ENCODE peak calls at places on chromosome 1, in seven cellular contexts. One of them, this sample, is unnamed.

GRCh38 chr1:230167419-230167852 is 100.4 kb downstream of the GALNT2 start:
- DNase-seq in NCI-H748 treated with DMSO at 0.1 percent for 48 hours: no peak
- DNase-seq in fibroblast of the aortic adventitia: peak; percentile 45
- DNase-seq in kidney tubule cell: peak; percentile 73
- DNase-seq in AG09309: no peak
- DNase-seq in GM13976: peak; percentile 71
- DNase-seq in HT1080: peak; percentile 68
- DNase-seq in this sample: no peak

GRCh38 chr1:169003864-169004516 is 102.5 kb upstream of the ATP1B1 start:
- DNase-seq in NCI-H748 treated with DMSO at 0.1 percent for 48 hours: no peak
- DNase-seq in fibroblast of the aortic adventitia: peak; percentile 3
- DNase-seq in kidney tubule cell: peak; percentile 61
- DNase-seq in AG09309: no peak
- DNase-seq in GM13976: no peak
- DNase-seq in HT1080: peak; percentile 11
- DNase-seq in this sample: no peak

GRCh38 chr1:118294817-118295486 is 109.9 kb upstream of the SPAG17 start:
- DNase-seq in NCI-H748 treated with DMSO at 0.1 percent for 48 hours: no peak
- DNase-seq in fibroblast of the aortic adventitia: no peak
- DNase-seq in kidney tubule cell: no peak
- DNase-seq in AG09309: peak; percentile 2
- DNase-seq in GM13976: no peak
- DNase-seq in HT1080: no peak
- DNase-seq in this sample: no peak

GRCh38 chr1:7278045-7278444 is 492.8 kb downstream of the CAMTA1 start:
- DNase-seq in NCI-H748 treated with DMSO at 0.1 percent for 48 hours: peak; percentile 94
- DNase-seq in fibroblast of the aortic adventitia: no peak
- DNase-seq in kidney tubule cell: no peak
- DNase-seq in AG09309: no peak
- DNase-seq in GM13976: no peak
- DNase-seq in HT1080: no peak
- DNase-seq in this sample: no peak

GRCh38 chr1:174051956-174052355 is 29.8 kb upstream of the RC3H1 start:
- DNase-seq in NCI-H748 treated with DMSO at 0.1 percent for 48 hours: no peak
- DNase-seq in fibroblast of the aortic adventitia: peak; percentile 62
- DNase-seq in kidney tubule cell: no peak
- DNase-seq in AG09309: no peak
- DNase-seq in GM13976: no peak
- DNase-seq in HT1080: no peak
- DNase-seq in this sample: no peak

GRCh38 chr1:30616759-30617158 is 106.6 kb downstream of the MATN1 start:
- DNase-seq in NCI-H748 treated with DMSO at 0.1 percent for 48 hours: no peak
- DNase-seq in fibroblast of the aortic adventitia: no peak
- DNase-seq in kidney tubule cell: no peak
- DNase-seq in AG09309: no peak
- DNase-seq in GM13976: no peak
- DNase-seq in HT1080: no peak
- DNase-seq in this sample: no peak

GRCh38 chr1:170556910-170557309 is 24.9 kb downstream of the GORAB start:
- DNase-seq in NCI-H748 treated with DMSO at 0.1 percent for 48 hours: no peak
- DNase-seq in fibroblast of the aortic adventitia: peak; percentile 49
- DNase-seq in kidney tubule cell: no peak
- DNase-seq in AG09309: no peak
- DNase-seq in GM13976: no peak
- DNase-seq in HT1080: no peak
- DNase-seq in this sample: no peak

GRCh38 chr1:48048064-48048463 is 50.9 kb upstream of the TRABD2B start:
- DNase-seq in NCI-H748 treated with DMSO at 0.1 percent for 48 hours: no peak
- DNase-seq in fibroblast of the aortic adventitia: peak; percentile 43
- DNase-seq in kidney tubule cell: peak; percentile 71
- DNase-seq in AG09309: no peak
- DNase-seq in GM13976: no peak
- DNase-seq in HT1080: peak; percentile 17
- DNase-seq in this sample: no peak

GRCh38 chr1:58155418-58156123 is 391.0 kb downstream of the OMA1 start:
- DNase-seq in NCI-H748 treated with DMSO at 0.1 percent for 48 hours: peak; percentile 5
- DNase-seq in fibroblast of the aortic adventitia: no peak
- DNase-seq in kidney tubule cell: peak; percentile 20
- DNase-seq in AG09309: no peak
- DNase-seq in GM13976: no peak
- DNase-seq in HT1080: peak; percentile 26
- DNase-seq in this sample: no peak

GRCh38 chr1:32947669-32948068 is 16.9 kb downstream of the RNF19B start:
- DNase-seq in NCI-H748 treated with DMSO at 0.1 percent for 48 hours: no peak
- DNase-seq in fibroblast of the aortic adventitia: no peak
- DNase-seq in kidney tubule cell: no peak
- DNase-seq in AG09309: no peak
- DNase-seq in GM13976: no peak
- DNase-seq in HT1080: no peak
- DNase-seq in this sample: no peak

GRCh38 chr1:212458817-212459216 is 26.1 kb downstream of the NENF start:
- DNase-seq in NCI-H748 treated with DMSO at 0.1 percent for 48 hours: no peak
- DNase-seq in fibroblast of the aortic adventitia: no peak
- DNase-seq in kidney tubule cell: no peak
- DNase-seq in AG09309: no peak
- DNase-seq in GM13976: no peak
- DNase-seq in HT1080: no peak
- DNase-seq in this sample: no peak

GRCh38 chr1:110612060-110612745 is 6.0 kb upstream of the KCNA2 start:
- DNase-seq in NCI-H748 treated with DMSO at 0.1 percent for 48 hours: peak; percentile 21
- DNase-seq in fibroblast of the aortic adventitia: no peak
- DNase-seq in kidney tubule cell: no peak
- DNase-seq in AG09309: no peak
- DNase-seq in GM13976: no peak
- DNase-seq in HT1080: no peak
- DNase-seq in this sample: no peak

GRCh38 chr1:61579815-61580214 is 145.1 kb downstream of the TM2D1 start:
- DNase-seq in NCI-H748 treated with DMSO at 0.1 percent for 48 hours: no peak
- DNase-seq in fibroblast of the aortic adventitia: no peak
- DNase-seq in kidney tubule cell: no peak
- DNase-seq in AG09309: no peak
- DNase-seq in GM13976: no peak
- DNase-seq in HT1080: no peak
- DNase-seq in this sample: no peak

GRCh38 chr1:109395602-109396512 is 1.9 kb downstream of the SORT1 start:
- DNase-seq in NCI-H748 treated with DMSO at 0.1 percent for 48 hours: no peak
- DNase-seq in fibroblast of the aortic adventitia: no peak
- DNase-seq in kidney tubule cell: peak; percentile 82
- DNase-seq in AG09309: no peak
- DNase-seq in GM13976: no peak
- DNase-seq in HT1080: peak; percentile 52
- DNase-seq in this sample: peak; percentile 74

GRCh38 chr1:234942869-234943501 is 185.7 kb downstream of the TOMM20 start:
- DNase-seq in NCI-H748 treated with DMSO at 0.1 percent for 48 hours: no peak
- DNase-seq in fibroblast of the aortic adventitia: no peak
- DNase-seq in kidney tubule cell: no peak
- DNase-seq in AG09309: no peak
- DNase-seq in GM13976: no peak
- DNase-seq in HT1080: no peak
- DNase-seq in this sample: no peak

GRCh38 chr1:6612641-6613360 is 730 bp upstream of the PHF13 start:
- DNase-seq in NCI-H748 treated with DMSO at 0.1 percent for 48 hours: peak; percentile 4
- DNase-seq in fibroblast of the aortic adventitia: peak; percentile 39
- DNase-seq in kidney tubule cell: peak; percentile 59
- DNase-seq in AG09309: no peak
- DNase-seq in GM13976: peak; percentile 84
- DNase-seq in HT1080: peak; percentile 50
- DNase-seq in this sample: no peak

GRCh38 chr1:155093938-155094621 is 15.4 kb downstream of the EFNA3 start:
- DNase-seq in NCI-H748 treated with DMSO at 0.1 percent for 48 hours: peak; percentile 76
- DNase-seq in fibroblast of the aortic adventitia: peak; percentile 69
- DNase-seq in kidney tubule cell: peak; percentile 56
- DNase-seq in AG09309: peak; percentile 21
- DNase-seq in GM13976: no peak
- DNase-seq in HT1080: peak; percentile 48
- DNase-seq in this sample: peak; percentile 22

GRCh38 chr1:237042467-237042891 is 495 bp downstream of the RYR2 start:
- DNase-seq in NCI-H748 treated with DMSO at 0.1 percent for 48 hours: no peak
- DNase-seq in fibroblast of the aortic adventitia: no peak
- DNase-seq in kidney tubule cell: no peak
- DNase-seq in AG09309: no peak
- DNase-seq in GM13976: no peak
- DNase-seq in HT1080: no peak
- DNase-seq in this sample: no peak

GRCh38 chr1:94599090-94599813 is 57.7 kb upstream of the F3 start:
- DNase-seq in NCI-H748 treated with DMSO at 0.1 percent for 48 hours: no peak
- DNase-seq in fibroblast of the aortic adventitia: peak; percentile 44
- DNase-seq in kidney tubule cell: no peak
- DNase-seq in AG09309: no peak
- DNase-seq in GM13976: no peak
- DNase-seq in HT1080: no peak
- DNase-seq in this sample: no peak

GRCh38 chr1:62732327-62732726 is 44.1 kb upstream of the DOCK7 start:
- DNase-seq in NCI-H748 treated with DMSO at 0.1 percent for 48 hours: no peak
- DNase-seq in fibroblast of the aortic adventitia: no peak
- DNase-seq in kidney tubule cell: no peak
- DNase-seq in AG09309: no peak
- DNase-seq in GM13976: no peak
- DNase-seq in HT1080: no peak
- DNase-seq in this sample: no peak

GRCh38 chr1:202135221-202135721 is 9.3 kb downstream of the ARL8A start:
- DNase-seq in NCI-H748 treated with DMSO at 0.1 percent for 48 hours: peak; percentile 27
- DNase-seq in fibroblast of the aortic adventitia: peak; percentile 67
- DNase-seq in kidney tubule cell: peak; percentile 70
- DNase-seq in AG09309: no peak
- DNase-seq in GM13976: peak; percentile 90
- DNase-seq in HT1080: peak; percentile 59
- DNase-seq in this sample: peak; percentile 45